ENCODE peak calls at places on chromosomes 11 and 22, in eight cellular contexts. One of them, this sample, is unnamed. For H4K20me1 and H3K79me2, the result is how much of the 10 kb centered on the place peaks cover.

GRCh38 chr11:64391839-64392238 is 32.9 kb downstream of the RPS6KA4 start:
- DNase-seq in endothelial cell of umbilical vein: no peak
- DNase-seq in DND-41: no peak
- DNase-seq in GM12878: no peak
- DNase-seq in fibroblast of lung: no peak
- DNase-seq in mammary epithelial cell: no peak
- DNase-seq in PC-9: no peak
- DNase-seq in HCT116: no peak
- DNase-seq in this sample: no peak

GRCh38 chr11:130433357-130433756 is 4.9 kb upstream of the ADAMTS8 start:
- DNase-seq in endothelial cell of umbilical vein: no peak
- DNase-seq in DND-41: no peak
- DNase-seq in GM12878: no peak
- DNase-seq in fibroblast of lung: peak
- DNase-seq in mammary epithelial cell: no peak
- DNase-seq in PC-9: no peak
- DNase-seq in HCT116: no peak
- DNase-seq in this sample: no peak

GRCh38 chr11:7165911-7166310 is 77.1 kb downstream of the RBMXL2 start:
- DNase-seq in endothelial cell of umbilical vein: no peak
- DNase-seq in DND-41: no peak
- DNase-seq in GM12878: no peak
- DNase-seq in fibroblast of lung: no peak
- DNase-seq in mammary epithelial cell: no peak
- DNase-seq in PC-9: no peak
- DNase-seq in HCT116: no peak
- DNase-seq in this sample: no peak

GRCh38 chr11:24773326-24773725 is 276.5 kb downstream of the LUZP2 start:
- DNase-seq in endothelial cell of umbilical vein: no peak
- DNase-seq in DND-41: no peak
- DNase-seq in GM12878: no peak
- DNase-seq in fibroblast of lung: no peak
- DNase-seq in mammary epithelial cell: peak
- DNase-seq in PC-9: no peak
- DNase-seq in HCT116: no peak
- DNase-seq in this sample: no peak

GRCh38 chr11:44564653-44565007 is 833 bp upstream of the CD82 start:
- DNase-seq in endothelial cell of umbilical vein: no peak
- DNase-seq in DND-41: no peak
- DNase-seq in GM12878: no peak
- DNase-seq in fibroblast of lung: peak
- DNase-seq in mammary epithelial cell: peak
- DNase-seq in PC-9: peak
- DNase-seq in HCT116: no peak
- DNase-seq in this sample: no peak

GRCh38 chr22:47920380-47920959 is 1158.0 kb downstream of the TBC1D22A start:
- DNase-seq in endothelial cell of umbilical vein: no peak
- DNase-seq in DND-41: no peak
- DNase-seq in GM12878: no peak
- DNase-seq in fibroblast of lung: no peak
- DNase-seq in mammary epithelial cell: no peak
- DNase-seq in PC-9: no peak
- DNase-seq in HCT116: no peak
- DNase-seq in this sample: no peak

GRCh38 chr11:13896175-13896989 is 66.1 kb upstream of the SPON1 start:
- DNase-seq in endothelial cell of umbilical vein: no peak
- DNase-seq in DND-41: no peak
- DNase-seq in GM12878: no peak
- DNase-seq in fibroblast of lung: no peak
- DNase-seq in mammary epithelial cell: no peak
- DNase-seq in PC-9: no peak
- DNase-seq in HCT116: no peak
- DNase-seq in this sample: no peak

GRCh38 chr11:92259861-92260260 is 35.2 kb downstream of the FAT3 start:
- DNase-seq in endothelial cell of umbilical vein: no peak
- DNase-seq in DND-41: no peak
- DNase-seq in GM12878: no peak
- DNase-seq in fibroblast of lung: no peak
- DNase-seq in mammary epithelial cell: no peak
- DNase-seq in PC-9: no peak
- DNase-seq in HCT116: no peak
- DNase-seq in this sample: no peak

GRCh38 chr11:117685566-117685965 is 111.5 kb downstream of the DSCAML1 start:
- DNase-seq in endothelial cell of umbilical vein: no peak
- DNase-seq in DND-41: no peak
- DNase-seq in GM12878: no peak
- DNase-seq in fibroblast of lung: no peak
- DNase-seq in mammary epithelial cell: no peak
- DNase-seq in PC-9: no peak
- DNase-seq in HCT116: no peak
- DNase-seq in this sample: no peak

GRCh38 chr11:72012897-72013721 is 14.4 kb downstream of the IL18BP start:
- DNase-seq in endothelial cell of umbilical vein: no peak
- DNase-seq in DND-41: no peak
- DNase-seq in GM12878: no peak
- DNase-seq in fibroblast of lung: peak
- DNase-seq in mammary epithelial cell: peak
- DNase-seq in PC-9: no peak
- DNase-seq in HCT116: no peak
- DNase-seq in this sample: no peak

GRCh38 chr11:61602775-61603569 is 22.1 kb upstream of the SYT7 start:
- DNase-seq in endothelial cell of umbilical vein: no peak
- DNase-seq in DND-41: no peak
- DNase-seq in GM12878: no peak
- DNase-seq in fibroblast of lung: peak
- DNase-seq in mammary epithelial cell: peak
- DNase-seq in PC-9: peak
- DNase-seq in HCT116: peak
- DNase-seq in this sample: no peak

GRCh38 chr11:117676501-117676900 is 120.5 kb downstream of the DSCAML1 start:
- DNase-seq in endothelial cell of umbilical vein: no peak
- DNase-seq in DND-41: no peak
- DNase-seq in GM12878: no peak
- DNase-seq in fibroblast of lung: no peak
- DNase-seq in mammary epithelial cell: no peak
- DNase-seq in PC-9: no peak
- DNase-seq in HCT116: no peak
- DNase-seq in this sample: no peak

GRCh38 chr22:29470159-29470855 is 9.7 kb upstream of the NEFH start:
- DNase-seq in endothelial cell of umbilical vein: peak
- DNase-seq in DND-41: peak
- DNase-seq in GM12878: no peak
- DNase-seq in fibroblast of lung: peak
- DNase-seq in mammary epithelial cell: peak
- DNase-seq in PC-9: no peak
- DNase-seq in HCT116: peak
- DNase-seq in this sample: peak

GRCh38 chr11:67372993-67373915 is at the start of gene CLCF1:
- DNase-seq in endothelial cell of umbilical vein: no peak
- DNase-seq in DND-41: peak
- DNase-seq in GM12878: no peak
- DNase-seq in fibroblast of lung: peak
- DNase-seq in mammary epithelial cell: peak
- DNase-seq in PC-9: peak
- DNase-seq in HCT116: no peak
- DNase-seq in this sample: peak

GRCh38 chr11:102456381-102456780 is 3.8 kb upstream of the TMEM123 start:
- DNase-seq in endothelial cell of umbilical vein: no peak
- DNase-seq in DND-41: no peak
- DNase-seq in GM12878: no peak
- DNase-seq in fibroblast of lung: peak
- DNase-seq in mammary epithelial cell: peak
- DNase-seq in PC-9: peak
- DNase-seq in HCT116: no peak
- DNase-seq in this sample: no peak

GRCh38 chr11:46362146-46363030 is 15.1 kb downstream of the DGKZ start:
- DNase-seq in endothelial cell of umbilical vein: no peak
- DNase-seq in DND-41: no peak
- DNase-seq in GM12878: no peak
- DNase-seq in fibroblast of lung: no peak
- DNase-seq in mammary epithelial cell: no peak
- DNase-seq in PC-9: no peak
- DNase-seq in HCT116: no peak
- DNase-seq in this sample: peak

GRCh38 chr11:46361283-46362145 is 14.3 kb downstream of the DGKZ start:
- DNase-seq in endothelial cell of umbilical vein: peak
- DNase-seq in DND-41: peak
- DNase-seq in GM12878: peak
- DNase-seq in fibroblast of lung: peak
- DNase-seq in mammary epithelial cell: no peak
- DNase-seq in PC-9: no peak
- DNase-seq in HCT116: no peak
- DNase-seq in this sample: peak

GRCh38 chr11:46363031-46363407 is 15.8 kb downstream of the DGKZ start:
- DNase-seq in endothelial cell of umbilical vein: peak
- DNase-seq in DND-41: no peak
- DNase-seq in GM12878: no peak
- DNase-seq in fibroblast of lung: no peak
- DNase-seq in mammary epithelial cell: peak
- DNase-seq in PC-9: peak
- DNase-seq in HCT116: no peak
- DNase-seq in this sample: no peak

GRCh38 chr11:46359936-46360335 is 12.7 kb downstream of the DGKZ start:
- DNase-seq in endothelial cell of umbilical vein: no peak
- DNase-seq in DND-41: no peak
- DNase-seq in GM12878: no peak
- DNase-seq in fibroblast of lung: peak
- DNase-seq in mammary epithelial cell: no peak
- DNase-seq in PC-9: no peak
- DNase-seq in HCT116: no peak
- DNase-seq in this sample: peak

DNA sequence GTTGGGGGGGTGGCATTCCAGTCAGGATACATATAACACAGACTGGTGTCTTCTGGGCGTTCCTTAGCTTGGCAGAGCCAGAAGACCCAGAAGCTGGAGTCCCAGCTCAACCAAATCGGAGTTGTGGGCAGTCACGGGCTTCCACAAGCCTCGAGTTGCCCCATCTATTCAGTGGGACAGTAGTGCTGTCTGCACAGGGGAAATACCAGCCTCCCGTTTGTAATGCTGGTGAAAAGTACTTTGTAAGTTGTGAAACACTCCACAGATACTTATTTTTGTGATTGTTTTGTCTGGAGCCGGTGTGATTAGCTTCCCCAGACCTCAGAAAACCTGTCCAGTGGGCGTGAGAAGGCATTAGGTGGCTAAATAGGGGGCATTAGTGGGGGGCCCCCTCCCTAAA is 13.6 kb downstream of the DGKZ start:
- DNase-seq in endothelial cell of umbilical vein: no peak
- DNase-seq in DND-41: no peak
- DNase-seq in GM12878: no peak
- DNase-seq in fibroblast of lung: no peak
- DNase-seq in mammary epithelial cell: no peak
- DNase-seq in PC-9: no peak
- DNase-seq in HCT116: no peak
- DNase-seq in this sample: peak
- H3K27ac ChIP-seq in endothelial cell of umbilical vein: peak
- H3K27ac ChIP-seq in DND-41: peak
- H3K27ac ChIP-seq in GM12878: peak
- H3K27ac ChIP-seq in fibroblast of lung: peak
- H3K27ac ChIP-seq in mammary epithelial cell: no peak
- H3K27ac ChIP-seq in PC-9: no peak
- H3K27ac ChIP-seq in HCT116: no peak
- H3K27ac ChIP-seq in this sample: peak

DNA sequence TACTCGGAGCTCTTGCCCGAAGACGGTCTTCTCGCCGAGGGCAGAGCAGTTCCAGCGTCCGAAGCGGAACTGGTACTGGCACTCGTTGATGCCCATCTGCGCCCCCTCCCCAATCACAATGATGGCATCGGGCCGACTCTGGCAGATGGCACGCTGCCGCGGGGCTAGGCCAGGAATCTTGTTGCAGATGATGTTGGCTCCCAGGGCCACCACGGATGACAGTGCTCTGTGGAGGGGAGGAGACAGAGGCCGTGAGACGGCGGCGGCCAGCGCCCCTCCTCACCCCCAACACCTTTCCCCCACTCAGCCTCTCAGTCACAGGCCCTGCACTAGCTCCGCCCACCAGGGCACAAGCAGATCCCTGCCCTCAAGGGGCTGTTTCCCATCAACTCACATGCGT is 27.0 kb downstream of the WNT7B start:
- DNase-seq in endothelial cell of umbilical vein: no peak
- DNase-seq in DND-41: no peak
- DNase-seq in GM12878: no peak
- DNase-seq in fibroblast of lung: no peak
- DNase-seq in mammary epithelial cell: no peak
- DNase-seq in PC-9: no peak
- DNase-seq in HCT116: no peak
- DNase-seq in this sample: no peak
- H4K20me1 ChIP-seq in endothelial cell of umbilical vein: under half
- H4K20me1 ChIP-seq in DND-41: under half
- H4K20me1 ChIP-seq in GM12878: under half
- H4K20me1 ChIP-seq in fibroblast of lung: under half
- H4K20me1 ChIP-seq in mammary epithelial cell: under half
- H4K20me1 ChIP-seq in PC-9: half or more
- H4K20me1 ChIP-seq in HCT116: under half
- H4K20me1 ChIP-seq in this sample: under half

DNA sequence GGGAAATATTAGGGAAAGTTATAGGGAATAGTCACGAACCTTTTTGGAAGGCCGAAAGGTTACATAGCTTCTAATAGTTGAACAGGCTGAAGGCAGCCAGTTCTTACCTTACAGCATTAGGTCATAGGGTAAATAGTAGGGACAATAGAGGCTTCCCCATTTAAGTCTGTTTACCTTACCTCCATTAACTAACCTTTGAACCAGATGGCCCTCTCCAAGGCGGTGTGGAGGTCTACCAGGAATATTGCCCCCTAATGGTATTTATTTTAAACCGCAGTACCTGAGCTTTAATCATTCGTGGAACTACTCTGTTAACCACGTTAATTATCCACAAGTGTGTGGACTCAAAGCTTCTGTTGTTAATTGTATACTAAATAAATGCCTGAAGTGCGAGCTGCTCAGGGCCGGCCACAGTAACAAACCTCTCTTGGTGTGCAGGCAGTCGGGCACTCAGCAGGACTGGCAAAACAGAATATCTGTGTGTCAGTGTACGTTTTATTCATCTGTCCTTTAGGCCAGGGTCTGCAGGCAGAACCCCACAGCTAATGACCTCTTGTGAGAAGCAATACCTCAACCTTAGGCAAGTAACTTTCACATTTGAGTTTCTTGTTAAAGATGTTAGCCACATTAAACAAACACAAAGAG is 81.7 kb downstream of the PRCP start:
- DNase-seq in endothelial cell of umbilical vein: no peak
- DNase-seq in DND-41: no peak
- DNase-seq in GM12878: no peak
- DNase-seq in fibroblast of lung: no peak
- DNase-seq in mammary epithelial cell: no peak
- DNase-seq in PC-9: no peak
- DNase-seq in HCT116: no peak
- DNase-seq in this sample: no peak
- H3K79me2 ChIP-seq in endothelial cell of umbilical vein: under half
- H3K79me2 ChIP-seq in DND-41: under half
- H3K79me2 ChIP-seq in GM12878: under half
- H3K79me2 ChIP-seq in fibroblast of lung: under half
- H3K79me2 ChIP-seq in mammary epithelial cell: under half
- H3K79me2 ChIP-seq in PC-9: under half
- H3K79me2 ChIP-seq in HCT116: under half
- H3K79me2 ChIP-seq in this sample: under half

DNA sequence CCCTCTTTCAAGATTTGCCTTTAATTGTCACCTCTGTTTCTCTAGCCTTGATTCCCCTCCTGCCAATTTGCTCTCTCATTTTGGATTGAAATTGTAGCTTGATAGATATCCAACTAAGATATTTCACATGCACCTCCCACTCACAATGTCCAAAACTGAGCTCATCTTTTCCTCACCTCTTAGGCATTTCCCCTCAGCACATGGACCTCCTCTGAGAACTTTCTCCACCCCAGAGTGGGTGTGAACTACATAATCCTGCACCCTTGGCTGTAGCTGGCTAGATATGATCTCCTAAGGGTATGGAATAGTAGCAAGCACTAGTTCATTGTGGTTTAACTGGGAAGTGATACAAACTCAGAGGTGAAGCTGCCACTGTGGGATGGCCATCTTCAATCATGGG is 91.5 kb upstream of the SESN3 start:
- DNase-seq in endothelial cell of umbilical vein: no peak
- DNase-seq in DND-41: no peak
- DNase-seq in GM12878: no peak
- DNase-seq in fibroblast of lung: no peak
- DNase-seq in mammary epithelial cell: peak
- DNase-seq in PC-9: no peak
- DNase-seq in HCT116: no peak
- DNase-seq in this sample: no peak
- H3K27ac ChIP-seq in endothelial cell of umbilical vein: no peak
- H3K27ac ChIP-seq in DND-41: no peak
- H3K27ac ChIP-seq in GM12878: no peak
- H3K27ac ChIP-seq in fibroblast of lung: no peak
- H3K27ac ChIP-seq in mammary epithelial cell: no peak
- H3K27ac ChIP-seq in PC-9: no peak
- H3K27ac ChIP-seq in HCT116: no peak
- H3K27ac ChIP-seq in this sample: no peak